ENCODE peak calls at places on chromosomes 4 and X, in five cellular contexts. One of them, this sample, is unnamed.

GRCh38 chr4:122537388-122538135 is 81.0 kb upstream of the IL2 start:
- DNase-seq in ovary: no peak
- DNase-seq in cardiac muscle cell: no peak
- DNase-seq in CD8-positive, alpha-beta T cell: no peak
- DNase-seq in fibroblast of mammary gland: no peak
- DNase-seq in this sample: no peak

GRCh38 chr4:112276113-112276512 is 9.6 kb downstream of the TIFA start:
- DNase-seq in ovary: no peak
- DNase-seq in cardiac muscle cell: no peak
- DNase-seq in CD8-positive, alpha-beta T cell: no peak
- DNase-seq in fibroblast of mammary gland: no peak
- DNase-seq in this sample: no peak

GRCh38 chr4:40875507-40876150 is 125.9 kb downstream of the NSUN7 start:
- DNase-seq in ovary: no peak
- DNase-seq in cardiac muscle cell: no peak
- DNase-seq in CD8-positive, alpha-beta T cell: no peak
- DNase-seq in fibroblast of mammary gland: no peak
- DNase-seq in this sample: no peak

GRCh38 chrX:139930923-139931645 is 1.8 kb downstream of the ATP11C start:
- DNase-seq in ovary: peak; percentile 7
- DNase-seq in cardiac muscle cell: peak; percentile 22
- DNase-seq in CD8-positive, alpha-beta T cell: no peak
- DNase-seq in fibroblast of mammary gland: no peak
- DNase-seq in this sample: no peak

GRCh38 chr4:102217775-102218174 is 127.5 kb downstream of the SLC39A8 start:
- DNase-seq in ovary: no peak
- DNase-seq in cardiac muscle cell: no peak
- DNase-seq in CD8-positive, alpha-beta T cell: no peak
- DNase-seq in fibroblast of mammary gland: no peak
- DNase-seq in this sample: peak; percentile 9

GRCh38 chr4:56055027-56055976 is 106.6 kb downstream of the CEP135 start:
- DNase-seq in ovary: no peak
- DNase-seq in cardiac muscle cell: no peak
- DNase-seq in CD8-positive, alpha-beta T cell: no peak
- DNase-seq in fibroblast of mammary gland: no peak
- DNase-seq in this sample: no peak

GRCh38 chrX:31934842-31935241 is 863.0 kb upstream of the FTHL17 start:
- DNase-seq in ovary: no peak
- DNase-seq in cardiac muscle cell: no peak
- DNase-seq in CD8-positive, alpha-beta T cell: no peak
- DNase-seq in fibroblast of mammary gland: no peak
- DNase-seq in this sample: no peak

GRCh38 chrX:9530848-9531274 is 66.0 kb downstream of the TBL1X start:
- DNase-seq in ovary: peak; percentile 80
- DNase-seq in cardiac muscle cell: peak; percentile 94
- DNase-seq in CD8-positive, alpha-beta T cell: peak; percentile 29
- DNase-seq in fibroblast of mammary gland: peak; percentile 81
- DNase-seq in this sample: peak; percentile 20

GRCh38 chr4:930827-931193 is 1.3 kb downstream of the GAK start:
- DNase-seq in ovary: no peak
- DNase-seq in cardiac muscle cell: no peak
- DNase-seq in CD8-positive, alpha-beta T cell: no peak
- DNase-seq in fibroblast of mammary gland: no peak
- DNase-seq in this sample: no peak

GRCh38 chr4:129565214-129565613 is 469.3 kb downstream of the C4orf33 start:
- DNase-seq in ovary: no peak
- DNase-seq in cardiac muscle cell: no peak
- DNase-seq in CD8-positive, alpha-beta T cell: no peak
- DNase-seq in fibroblast of mammary gland: peak; percentile 4
- DNase-seq in this sample: no peak

GRCh38 chr4:181150173-181150572 is 1093.0 kb upstream of the TENM3 start:
- DNase-seq in ovary: no peak
- DNase-seq in cardiac muscle cell: no peak
- DNase-seq in CD8-positive, alpha-beta T cell: no peak
- DNase-seq in fibroblast of mammary gland: no peak
- DNase-seq in this sample: peak; percentile 71

GRCh38 chr4:133920236-133920635 is 281.4 kb downstream of the PABPC4L start:
- DNase-seq in ovary: no peak
- DNase-seq in cardiac muscle cell: no peak
- DNase-seq in CD8-positive, alpha-beta T cell: no peak
- DNase-seq in fibroblast of mammary gland: no peak
- DNase-seq in this sample: no peak

GRCh38 chr4:7964890-7965662 is 25.4 kb upstream of the AFAP1 start:
- DNase-seq in ovary: no peak
- DNase-seq in cardiac muscle cell: no peak
- DNase-seq in CD8-positive, alpha-beta T cell: no peak
- DNase-seq in fibroblast of mammary gland: peak; percentile 74
- DNase-seq in this sample: no peak

GRCh38 chrX:31508338-31508737 is 436.5 kb upstream of the FTHL17 start:
- DNase-seq in ovary: no peak
- DNase-seq in cardiac muscle cell: peak; percentile 29
- DNase-seq in CD8-positive, alpha-beta T cell: no peak
- DNase-seq in fibroblast of mammary gland: no peak
- DNase-seq in this sample: no peak

GRCh38 chrX:154967603-154968002 is 54.9 kb downstream of the F8 start:
- DNase-seq in ovary: no peak
- DNase-seq in cardiac muscle cell: no peak
- DNase-seq in CD8-positive, alpha-beta T cell: no peak
- DNase-seq in fibroblast of mammary gland: peak; percentile 35
- DNase-seq in this sample: no peak

GRCh38 chr4:147326581-147326980 is 154.3 kb upstream of the EDNRA start:
- DNase-seq in ovary: no peak
- DNase-seq in cardiac muscle cell: no peak
- DNase-seq in CD8-positive, alpha-beta T cell: no peak
- DNase-seq in fibroblast of mammary gland: peak; percentile 89
- DNase-seq in this sample: no peak

DNA sequence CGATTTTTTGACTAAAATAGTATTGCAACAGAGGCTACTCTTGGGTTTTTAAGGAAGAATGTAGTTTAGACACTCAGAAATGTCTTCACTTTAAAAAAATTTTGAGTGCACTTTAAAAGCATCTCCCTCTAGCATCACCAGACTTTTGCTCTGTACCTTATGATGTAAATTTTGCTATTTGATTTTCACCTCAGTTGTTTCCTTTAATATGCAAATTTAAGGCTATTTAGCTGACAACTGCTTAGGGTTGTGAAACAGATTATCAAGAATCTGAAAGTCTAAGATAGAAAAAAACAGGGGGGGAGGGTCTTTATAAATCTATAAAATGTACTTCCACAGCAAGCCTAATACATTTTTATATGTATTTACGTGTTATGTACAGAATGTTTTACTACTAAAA is 92.9 kb upstream of the USP38 start:
- DNase-seq in ovary: no peak
- DNase-seq in cardiac muscle cell: no peak
- DNase-seq in CD8-positive, alpha-beta T cell: no peak
- DNase-seq in fibroblast of mammary gland: no peak
- DNase-seq in this sample: no peak
- H3K4me3 ChIP-seq in ovary: no peak overlapping the region
- H3K4me3 ChIP-seq in cardiac muscle cell: no peak overlapping the region
- H3K4me3 ChIP-seq in CD8-positive, alpha-beta T cell: no peak overlapping the region
- H3K4me3 ChIP-seq in fibroblast of mammary gland: no peak overlapping the region
- H3K4me3 ChIP-seq in this sample: no peak overlapping the region

GRCh38 chr4:187632260-187633010 is 363.1 kb upstream of the ZFP42 start:
- DNase-seq in ovary: no peak
- DNase-seq in cardiac muscle cell: no peak
- DNase-seq in CD8-positive, alpha-beta T cell: no peak
- DNase-seq in fibroblast of mammary gland: no peak
- DNase-seq in this sample: no peak

DNA sequence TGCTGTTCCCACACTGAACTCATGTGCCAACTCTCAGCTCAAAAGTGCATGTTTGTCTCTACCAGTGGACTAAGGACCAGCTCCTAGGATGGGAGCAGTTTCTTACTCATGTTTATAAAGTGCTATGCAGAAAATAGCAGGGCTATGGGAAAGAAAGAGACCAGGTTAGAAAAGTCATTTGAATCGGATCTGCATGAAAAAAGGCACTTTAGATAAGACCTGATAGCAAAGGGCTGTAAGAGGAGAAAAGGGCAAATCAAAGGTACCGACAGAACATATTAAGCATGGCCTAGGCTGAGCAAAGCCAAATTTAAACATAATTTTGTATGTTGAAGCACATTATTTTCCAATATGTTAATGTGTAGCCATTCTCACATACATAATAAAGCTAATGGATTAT is 362.3 kb upstream of the ZFP42 start:
- DNase-seq in ovary: no peak
- DNase-seq in cardiac muscle cell: no peak
- DNase-seq in CD8-positive, alpha-beta T cell: no peak
- DNase-seq in fibroblast of mammary gland: no peak
- DNase-seq in this sample: no peak
- H3K4me3 ChIP-seq in ovary: no peak overlapping the region
- H3K4me3 ChIP-seq in cardiac muscle cell: no peak overlapping the region
- H3K4me3 ChIP-seq in CD8-positive, alpha-beta T cell: no peak overlapping the region
- H3K4me3 ChIP-seq in fibroblast of mammary gland: no peak overlapping the region
- H3K4me3 ChIP-seq in this sample: no peak overlapping the region

GRCh38 chr4:81407726-81408125 is 64.0 kb downstream of the RASGEF1B start:
- DNase-seq in ovary: no peak
- DNase-seq in cardiac muscle cell: no peak
- DNase-seq in CD8-positive, alpha-beta T cell: no peak
- DNase-seq in fibroblast of mammary gland: no peak
- DNase-seq in this sample: no peak

GRCh38 chr4:81409836-81410235 is 61.9 kb downstream of the RASGEF1B start:
- DNase-seq in ovary: no peak
- DNase-seq in cardiac muscle cell: no peak
- DNase-seq in CD8-positive, alpha-beta T cell: no peak
- DNase-seq in fibroblast of mammary gland: no peak
- DNase-seq in this sample: no peak

GRCh38 chr4:81408341-81408740 is 63.4 kb downstream of the RASGEF1B start:
- DNase-seq in ovary: no peak
- DNase-seq in cardiac muscle cell: no peak
- DNase-seq in CD8-positive, alpha-beta T cell: no peak
- DNase-seq in fibroblast of mammary gland: no peak
- DNase-seq in this sample: no peak

GRCh38 chr4:81404294-81404693 is 67.4 kb downstream of the RASGEF1B start:
- DNase-seq in ovary: no peak
- DNase-seq in cardiac muscle cell: no peak
- DNase-seq in CD8-positive, alpha-beta T cell: no peak
- DNase-seq in fibroblast of mammary gland: peak; percentile 5
- DNase-seq in this sample: no peak

GRCh38 chr4:81405900-81406401 is 65.8 kb downstream of the RASGEF1B start:
- DNase-seq in ovary: no peak
- DNase-seq in cardiac muscle cell: peak; percentile 86
- DNase-seq in CD8-positive, alpha-beta T cell: no peak
- DNase-seq in fibroblast of mammary gland: peak; percentile 80
- DNase-seq in this sample: peak; percentile 57
- H3K4me3 ChIP-seq in ovary: no peak overlapping the region
- H3K4me3 ChIP-seq in cardiac muscle cell: peak overlapping the region; percentile 23
- H3K4me3 ChIP-seq in CD8-positive, alpha-beta T cell: no peak overlapping the region
- H3K4me3 ChIP-seq in fibroblast of mammary gland: no peak overlapping the region
- H3K4me3 ChIP-seq in this sample: peak overlapping the region; percentile 5

DNA sequence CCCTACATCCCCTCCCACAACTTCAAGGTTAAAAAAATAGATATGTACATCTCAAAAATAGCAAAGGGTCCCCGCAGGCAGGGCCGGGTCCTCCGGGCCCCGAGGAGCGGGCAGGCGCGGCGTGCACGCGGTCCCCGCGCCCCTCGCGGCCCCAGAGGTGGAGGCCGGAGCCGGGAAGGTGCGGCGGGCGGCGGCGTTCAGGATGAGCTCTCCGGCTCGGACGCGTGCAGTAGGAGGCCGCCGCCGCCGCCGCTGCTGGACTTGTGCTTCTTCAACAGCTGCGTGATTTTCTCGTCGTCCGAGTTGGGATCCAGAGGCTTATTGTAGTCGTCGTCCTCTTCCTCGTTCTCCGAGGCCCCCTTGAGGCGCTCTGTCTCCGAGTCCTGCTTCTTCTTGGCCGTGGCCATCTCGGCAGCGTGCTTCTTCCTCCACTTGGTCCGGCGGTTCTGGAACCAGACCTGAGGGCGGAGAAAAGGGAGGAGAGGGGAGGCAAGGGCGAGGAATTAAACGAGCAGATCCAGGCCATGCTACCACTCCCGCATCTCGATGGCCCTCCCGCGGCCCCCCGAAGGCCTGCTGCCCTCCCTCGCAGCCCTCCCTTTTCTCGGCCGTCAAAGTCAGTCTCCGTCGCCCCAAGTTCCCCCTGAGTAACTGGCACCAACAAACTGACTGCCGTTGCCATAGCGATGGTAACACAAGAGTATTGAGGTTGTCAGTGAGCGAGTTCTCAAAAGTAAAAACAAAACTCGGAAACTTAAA is 5.8 kb downstream of the NKX6-1 start:
- DNase-seq in ovary: no peak
- DNase-seq in cardiac muscle cell: peak; percentile 64
- DNase-seq in CD8-positive, alpha-beta T cell: no peak
- DNase-seq in fibroblast of mammary gland: peak; percentile 12
- DNase-seq in this sample: no peak
- H3K4me3 ChIP-seq in ovary: no peak overlapping the region
- H3K4me3 ChIP-seq in cardiac muscle cell: peak overlapping the region; percentile 6
- H3K4me3 ChIP-seq in CD8-positive, alpha-beta T cell: no peak overlapping the region
- H3K4me3 ChIP-seq in fibroblast of mammary gland: no peak overlapping the region
- H3K4me3 ChIP-seq in this sample: no peak overlapping the region

DNA sequence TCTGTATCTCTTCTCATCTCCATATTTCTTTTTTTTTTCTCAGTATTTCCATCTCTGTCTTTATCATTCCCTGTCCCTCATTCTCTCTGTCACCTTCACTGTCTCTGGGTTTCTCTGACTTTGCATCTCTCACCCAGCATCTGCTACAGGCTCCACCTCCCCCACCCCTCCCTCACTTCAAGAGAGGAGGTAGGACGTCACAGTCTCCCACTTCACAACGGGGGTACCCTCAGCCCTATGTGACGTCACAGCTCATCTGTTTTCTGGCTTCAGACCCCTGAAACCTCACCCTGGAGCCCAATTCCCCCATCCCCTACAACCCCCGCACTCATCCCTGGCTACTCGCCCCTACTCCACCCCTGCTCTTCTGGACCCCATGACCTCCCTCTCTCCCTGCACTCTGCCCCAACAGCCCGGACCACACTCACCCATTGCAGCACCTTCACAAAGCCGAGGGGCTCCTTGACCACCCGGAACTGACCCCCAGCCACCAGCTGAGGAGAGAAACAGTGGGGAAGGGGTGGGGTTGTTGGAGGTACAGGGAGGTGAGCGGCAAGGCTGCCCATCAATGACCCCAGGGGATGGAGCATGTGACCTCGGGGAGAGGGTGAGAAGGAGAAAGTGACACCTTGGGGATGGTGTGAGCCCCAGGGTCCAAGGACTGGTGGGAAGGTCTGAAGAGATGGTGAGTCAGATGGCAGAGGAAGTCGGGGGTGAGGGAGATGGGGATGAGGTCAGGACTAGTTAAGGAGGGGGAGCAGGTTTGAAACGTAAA is 1.3 kb downstream of the SYP start:
- DNase-seq in ovary: no peak
- DNase-seq in cardiac muscle cell: no peak
- DNase-seq in CD8-positive, alpha-beta T cell: no peak
- DNase-seq in fibroblast of mammary gland: no peak
- DNase-seq in this sample: no peak
- H3K4me3 ChIP-seq in ovary: no peak overlapping the region
- H3K4me3 ChIP-seq in cardiac muscle cell: no peak overlapping the region
- H3K4me3 ChIP-seq in CD8-positive, alpha-beta T cell: no peak overlapping the region
- H3K4me3 ChIP-seq in fibroblast of mammary gland: no peak overlapping the region
- H3K4me3 ChIP-seq in this sample: no peak overlapping the region

GRCh38 chrX:41336447-41336846 is 2.5 kb downstream of the DDX3X start:
- DNase-seq in ovary: no peak
- DNase-seq in cardiac muscle cell: no peak
- DNase-seq in CD8-positive, alpha-beta T cell: no peak
- DNase-seq in fibroblast of mammary gland: no peak
- DNase-seq in this sample: no peak
- H3K4me3 ChIP-seq in ovary: peak overlapping the region; percentile 84
- H3K4me3 ChIP-seq in cardiac muscle cell: peak overlapping the region; percentile 59
- H3K4me3 ChIP-seq in CD8-positive, alpha-beta T cell: peak overlapping the region; percentile 93
- H3K4me3 ChIP-seq in fibroblast of mammary gland: peak overlapping the region; percentile 99
- H3K4me3 ChIP-seq in this sample: peak overlapping the region; percentile 94

This sample was measured in epithelial cell of proximal tubule.